ENCODE peak calls at places on chromosomes 6 and 20, in seven cellular contexts. One of them, this sample, is unnamed.
A peak's percentile ranks its signal among the peaks of the same experiment; 100 is the strongest.

GRCh38 chr6:140174509-140174908 is 800.1 kb upstream of the CITED2 start:
- DNase-seq in spleen: no peak
- DNase-seq in kidney epithelial cell: peak; percentile 51
- DNase-seq in cardiac fibroblast: peak; percentile 97
- DNase-seq in tibial artery: no peak
- DNase-seq in endothelial cell: no peak
- DNase-seq in A549: peak; percentile 10
- DNase-seq in this sample: peak; percentile 98

GRCh38 chr20:36097331-36097730 is 57.2 kb upstream of the EPB41L1 start:
- DNase-seq in endothelial cell: no peak
- DNase-seq in cardiac fibroblast: peak; percentile 80
- DNase-seq in spleen: no peak
- DNase-seq in kidney epithelial cell: no peak
- DNase-seq in tibial artery: no peak
- DNase-seq in A549: no peak
- DNase-seq in this sample: peak; percentile 37

GRCh38 chr6:117317261-117317660 is 51.9 kb downstream of the VGLL2 start:
- DNase-seq in cardiac fibroblast: peak; percentile 30
- DNase-seq in tibial artery: no peak
- DNase-seq in endothelial cell: no peak
- DNase-seq in spleen: no peak
- DNase-seq in kidney epithelial cell: no peak
- DNase-seq in A549: peak; percentile 2
- DNase-seq in this sample: no peak

GRCh38 chr6:170027111-170028043 is 263.5 kb downstream of the DLL1 start:
- DNase-seq in spleen: peak; percentile 58
- DNase-seq in A549: no peak
- DNase-seq in endothelial cell: no peak
- DNase-seq in tibial artery: peak; percentile 42
- DNase-seq in kidney epithelial cell: no peak
- DNase-seq in cardiac fibroblast: no peak
- DNase-seq in this sample: no peak

GRCh38 chr6:119717942-119718341 is 368.4 kb upstream of the MAN1A1 start:
- DNase-seq in A549: no peak
- DNase-seq in spleen: no peak
- DNase-seq in endothelial cell: no peak
- DNase-seq in kidney epithelial cell: no peak
- DNase-seq in tibial artery: no peak
- DNase-seq in cardiac fibroblast: no peak
- DNase-seq in this sample: no peak

GRCh38 chr6:40349092-40349491 is 238.1 kb downstream of the LRFN2 start:
- DNase-seq in spleen: no peak
- DNase-seq in A549: no peak
- DNase-seq in tibial artery: peak; percentile 52
- DNase-seq in kidney epithelial cell: no peak
- DNase-seq in cardiac fibroblast: no peak
- DNase-seq in endothelial cell: no peak
- DNase-seq in this sample: no peak

GRCh38 chr6:128204621-128205020 is 303.8 kb upstream of the THEMIS start:
- DNase-seq in cardiac fibroblast: peak; percentile 43
- DNase-seq in endothelial cell: no peak
- DNase-seq in A549: no peak
- DNase-seq in spleen: no peak
- DNase-seq in tibial artery: no peak
- DNase-seq in kidney epithelial cell: no peak
- DNase-seq in this sample: peak; percentile 50

GRCh38 chr20:14434379-14435136 is 97.1 kb upstream of the FLRT3 start:
- DNase-seq in spleen: no peak
- DNase-seq in kidney epithelial cell: peak; percentile 16
- DNase-seq in cardiac fibroblast: peak; percentile 4
- DNase-seq in A549: no peak
- DNase-seq in endothelial cell: no peak
- DNase-seq in tibial artery: no peak
- DNase-seq in this sample: no peak

GRCh38 chr6:82249381-82250253 is 2.1 kb upstream of the IBTK start:
- DNase-seq in cardiac fibroblast: no peak
- DNase-seq in kidney epithelial cell: no peak
- DNase-seq in endothelial cell: no peak
- DNase-seq in A549: no peak
- DNase-seq in spleen: no peak
- DNase-seq in tibial artery: no peak
- DNase-seq in this sample: no peak

GRCh38 chr6:160170018-160170680 is 48.5 kb downstream of the SLC22A1 start:
- DNase-seq in kidney epithelial cell: no peak
- DNase-seq in tibial artery: no peak
- DNase-seq in spleen: no peak
- DNase-seq in A549: no peak
- DNase-seq in endothelial cell: no peak
- DNase-seq in cardiac fibroblast: peak; percentile 28
- DNase-seq in this sample: no peak

GRCh38 chr20:50710492-50711063 is 19.2 kb upstream of the RIPOR3 start:
- DNase-seq in kidney epithelial cell: no peak
- DNase-seq in spleen: no peak
- DNase-seq in A549: no peak
- DNase-seq in endothelial cell: no peak
- DNase-seq in tibial artery: no peak
- DNase-seq in cardiac fibroblast: peak; percentile 80
- DNase-seq in this sample: peak; percentile 42

GRCh38 chr6:84358581-84358980 is 131.1 kb upstream of the CEP162 start:
- DNase-seq in endothelial cell: no peak
- DNase-seq in spleen: no peak
- DNase-seq in cardiac fibroblast: no peak
- DNase-seq in tibial artery: no peak
- DNase-seq in kidney epithelial cell: no peak
- DNase-seq in A549: no peak
- DNase-seq in this sample: no peak

GRCh38 chr6:52877168-52877567 is 32.3 kb downstream of the GSTA3 start:
- DNase-seq in tibial artery: no peak
- DNase-seq in A549: no peak
- DNase-seq in spleen: no peak
- DNase-seq in cardiac fibroblast: peak; percentile 91
- DNase-seq in kidney epithelial cell: peak; percentile 81
- DNase-seq in endothelial cell: no peak
- DNase-seq in this sample: peak; percentile 92

GRCh38 chr20:8005033-8005432 is 14.5 kb downstream of the TMX4 start:
- DNase-seq in spleen: no peak
- DNase-seq in endothelial cell: no peak
- DNase-seq in tibial artery: no peak
- DNase-seq in cardiac fibroblast: no peak
- DNase-seq in kidney epithelial cell: no peak
- DNase-seq in A549: no peak
- DNase-seq in this sample: no peak

GRCh38 chr6:112086744-112087135 is 542 bp downstream of the TUBE1 start:
- DNase-seq in spleen: no peak
- DNase-seq in cardiac fibroblast: peak; percentile 64
- DNase-seq in tibial artery: no peak
- DNase-seq in kidney epithelial cell: peak; percentile 25
- DNase-seq in A549: peak; percentile 53
- DNase-seq in endothelial cell: no peak
- DNase-seq in this sample: peak; percentile 60

GRCh38 chr6:42163941-42164340 is 9.2 kb upstream of the GUCA1A start:
- DNase-seq in kidney epithelial cell: no peak
- DNase-seq in cardiac fibroblast: no peak
- DNase-seq in spleen: no peak
- DNase-seq in A549: no peak
- DNase-seq in tibial artery: no peak
- DNase-seq in endothelial cell: no peak
- DNase-seq in this sample: no peak

GRCh38 chr6:156379392-156379910 is 397.7 kb upstream of the ARID1B start:
- DNase-seq in spleen: no peak
- DNase-seq in kidney epithelial cell: no peak
- DNase-seq in endothelial cell: no peak
- DNase-seq in cardiac fibroblast: no peak
- DNase-seq in tibial artery: no peak
- DNase-seq in A549: no peak
- DNase-seq in this sample: no peak

DNA sequence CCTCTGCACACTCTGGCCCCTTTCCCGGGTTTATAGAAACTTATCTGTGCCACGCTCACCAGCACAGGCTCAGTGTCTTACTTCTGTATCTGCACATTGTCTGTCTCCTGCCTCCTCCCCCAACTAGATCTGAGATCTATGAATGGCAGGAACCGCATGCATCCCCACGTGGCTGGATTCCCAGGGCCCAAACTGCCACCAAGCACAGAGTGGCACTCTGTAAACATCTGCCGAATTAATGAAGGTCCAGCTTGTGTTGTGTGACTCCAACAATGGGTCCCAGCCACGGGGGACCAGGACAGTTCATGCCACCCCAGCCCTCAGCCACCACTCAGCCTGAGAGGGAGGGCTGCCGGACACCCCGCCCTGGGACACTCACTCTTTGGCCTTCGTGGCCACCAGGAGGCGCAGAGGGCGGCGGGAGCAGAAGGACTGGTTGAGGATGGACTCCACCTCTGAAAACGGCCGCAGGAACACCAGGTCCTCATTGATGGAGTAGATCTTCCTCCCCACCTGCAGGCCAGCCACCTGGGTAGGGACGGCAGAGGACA is 171.1 kb downstream of the PREX1 start:
- DNase-seq in kidney epithelial cell: no peak
- DNase-seq in cardiac fibroblast: peak; percentile 19
- DNase-seq in spleen: peak; percentile 76
- DNase-seq in A549: peak; percentile 81
- DNase-seq in endothelial cell: peak; percentile 40
- DNase-seq in tibial artery: no peak
- DNase-seq in this sample: no peak
- TF ChIP-seq CTCF in kidney epithelial cell: peak; percentile 7
- TF ChIP-seq CTCF in cardiac fibroblast: peak; percentile 29
- TF ChIP-seq CTCF in spleen: no peak
- TF ChIP-seq CTCF in A549: peak; percentile 53
- TF ChIP-seq CTCF in endothelial cell: peak; percentile 34
- TF ChIP-seq CTCF in tibial artery: no peak
- TF ChIP-seq CTCF in this sample: peak; percentile 69

DNA sequence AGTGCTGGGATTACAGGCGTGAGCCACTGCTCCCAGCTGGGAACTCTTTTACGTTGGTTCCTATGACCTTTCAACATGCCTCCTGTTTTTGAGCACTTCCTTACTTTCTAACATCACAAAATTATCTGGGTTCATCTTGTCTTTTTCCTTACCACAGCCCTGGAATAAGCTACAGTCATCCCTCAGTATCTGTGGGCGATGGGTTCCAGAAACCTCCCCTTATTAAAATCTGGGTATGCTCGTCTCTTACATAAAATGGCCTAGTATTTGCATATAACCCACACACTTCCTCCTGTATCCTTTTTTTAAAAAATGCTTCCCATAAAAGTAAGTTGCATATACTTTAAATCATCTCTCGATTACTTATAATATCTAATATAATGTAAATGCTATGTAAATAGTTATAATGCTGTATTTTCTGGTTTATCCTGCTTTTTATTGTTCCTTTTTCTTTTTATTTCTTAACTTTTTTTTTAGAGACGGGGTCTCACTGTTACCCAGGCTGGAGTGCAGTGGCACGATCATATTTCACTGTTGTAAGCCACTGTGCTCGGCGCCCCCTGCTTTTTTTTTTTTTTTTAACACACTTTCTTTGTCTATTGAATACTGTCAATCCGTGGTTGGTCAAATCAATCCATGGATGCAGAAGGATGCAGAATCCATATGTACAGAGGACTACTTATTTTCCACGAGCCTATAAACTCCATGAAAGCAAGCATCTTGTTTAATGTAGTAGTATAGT is 9.2 kb downstream of the RPF2 start:
- DNase-seq in cardiac fibroblast: no peak
- DNase-seq in tibial artery: no peak
- DNase-seq in spleen: no peak
- DNase-seq in kidney epithelial cell: no peak
- DNase-seq in endothelial cell: no peak
- DNase-seq in A549: no peak
- DNase-seq in this sample: no peak
- TF ChIP-seq CTCF in cardiac fibroblast: no peak
- TF ChIP-seq CTCF in tibial artery: no peak
- TF ChIP-seq CTCF in spleen: no peak
- TF ChIP-seq CTCF in kidney epithelial cell: no peak
- TF ChIP-seq CTCF in endothelial cell: no peak
- TF ChIP-seq CTCF in A549: peak; percentile 32
- TF ChIP-seq CTCF in this sample: peak; percentile 46

DNA sequence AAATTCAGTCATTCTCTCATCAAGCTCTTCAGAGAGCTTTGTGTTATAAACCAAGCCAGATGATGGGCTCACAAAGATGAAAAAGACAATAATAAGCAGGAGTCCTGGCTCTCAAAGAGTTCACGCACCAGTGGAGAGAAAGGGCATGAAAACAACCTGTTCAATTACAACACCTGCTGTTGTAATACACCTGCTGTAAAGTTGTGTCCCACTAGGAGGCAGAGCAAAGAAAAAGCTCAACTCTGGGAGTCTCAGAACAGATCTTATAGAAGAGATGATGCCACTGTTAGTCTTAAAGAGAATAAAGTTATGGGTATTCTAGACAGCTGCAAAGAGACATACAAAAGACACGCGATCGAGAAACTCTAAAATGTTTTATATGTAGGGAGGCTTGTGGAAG is 100.6 kb downstream of the DCDC2 start:
- DNase-seq in kidney epithelial cell: no peak
- DNase-seq in cardiac fibroblast: no peak
- DNase-seq in A549: no peak
- DNase-seq in endothelial cell: no peak
- DNase-seq in spleen: no peak
- DNase-seq in tibial artery: no peak
- DNase-seq in this sample: no peak
- TF ChIP-seq CTCF in kidney epithelial cell: peak; percentile 33
- TF ChIP-seq CTCF in cardiac fibroblast: no peak
- TF ChIP-seq CTCF in A549: no peak
- TF ChIP-seq CTCF in endothelial cell: peak; percentile 12
- TF ChIP-seq CTCF in spleen: no peak
- TF ChIP-seq CTCF in tibial artery: no peak
- TF ChIP-seq CTCF in this sample: no peak

GRCh38 chr6:63764318-63764916 is 128.8 kb downstream of the PHF3 start:
- DNase-seq in spleen: no peak
- DNase-seq in A549: no peak
- DNase-seq in tibial artery: no peak
- DNase-seq in kidney epithelial cell: no peak
- DNase-seq in endothelial cell: no peak
- DNase-seq in cardiac fibroblast: peak; percentile 72
- DNase-seq in this sample: peak; percentile 37

GRCh38 chr6:63757826-63758225 is 122.2 kb downstream of the PHF3 start:
- DNase-seq in tibial artery: no peak
- DNase-seq in A549: no peak
- DNase-seq in cardiac fibroblast: no peak
- DNase-seq in endothelial cell: no peak
- DNase-seq in kidney epithelial cell: no peak
- DNase-seq in spleen: no peak
- DNase-seq in this sample: no peak

GRCh38 chr6:63760199-63760598 is 124.6 kb downstream of the PHF3 start:
- DNase-seq in kidney epithelial cell: no peak
- DNase-seq in tibial artery: no peak
- DNase-seq in endothelial cell: no peak
- DNase-seq in A549: no peak
- DNase-seq in spleen: no peak
- DNase-seq in cardiac fibroblast: no peak
- DNase-seq in this sample: no peak

DNA sequence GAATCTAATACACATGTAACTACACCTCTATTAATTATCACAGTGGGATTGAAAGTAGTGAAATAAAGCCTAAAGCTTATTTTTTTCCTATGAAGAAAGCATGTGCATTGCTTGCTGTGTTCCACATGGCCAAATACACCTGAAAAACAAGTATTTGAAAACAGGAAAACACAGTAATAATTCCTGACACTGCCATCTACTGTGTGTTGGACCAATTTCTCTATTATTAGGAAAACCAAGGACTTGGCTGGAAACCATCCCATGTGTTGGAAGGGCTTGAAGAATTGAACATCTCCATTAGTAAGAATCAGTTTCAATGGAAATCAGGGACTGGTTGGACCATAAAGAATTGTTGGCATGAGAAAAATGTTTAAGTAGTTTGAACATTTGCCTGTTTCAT is 124.0 kb downstream of the PHF3 start:
- DNase-seq in spleen: no peak
- DNase-seq in A549: no peak
- DNase-seq in kidney epithelial cell: no peak
- DNase-seq in tibial artery: no peak
- DNase-seq in cardiac fibroblast: no peak
- DNase-seq in endothelial cell: no peak
- DNase-seq in this sample: no peak
- TF ChIP-seq CTCF in spleen: no peak
- TF ChIP-seq CTCF in A549: peak; percentile 13
- TF ChIP-seq CTCF in kidney epithelial cell: no peak
- TF ChIP-seq CTCF in tibial artery: no peak
- TF ChIP-seq CTCF in cardiac fibroblast: no peak
- TF ChIP-seq CTCF in endothelial cell: no peak
- TF ChIP-seq CTCF in this sample: peak; percentile 37